ENCODE peak calls at places on chromosomes 5 and 9, in nine cellular contexts. Q is stomach, L is GM23338, O is adrenal gland, Z is pancreas, T is hepatocyte, A is OCI-LY7, Y is neural progenitor cell, B is heart right ventricle. K is an unnamed sample.
A peak's percentile ranks its signal among the peaks of the same experiment; 100 is the strongest.

GRCh38 chr9:135925496-135926133 is 18.3 kb upstream of the CAMSAP1 start:
- DNase-seq in Q (no peak), L (no peak), O (no peak), Z (no peak), T (no peak), A (no peak), Y (no peak), B (no peak), K (no peak)

GRCh38 chr9:75142208-75142607 is 53.9 kb downstream of the OSTF1 start:
- DNase-seq in Q (no peak), L (no peak), O (no peak), Z (no peak), T (no peak), A (no peak), Y (no peak), B (no peak), K (no peak)

GRCh38 chr9:2159521-2160417 is 144.6 kb downstream of the SMARCA2 start:
- DNase-seq in Q (no peak), L (peak; percentile 17), O (no peak), Z (no peak), T (no peak), A (peak; percentile 28), Y (no peak), B (no peak), K (no peak)

GRCh38 chr9:132639322-132639721 is 30.5 kb downstream of the DDX31 start:
- DNase-seq in Q (no peak), L (no peak), O (no peak), Z (no peak), T (no peak), A (no peak), Y (no peak), B (no peak), K (no peak)

GRCh38 chr5:137115152-137115551 is 384.0 kb downstream of the SPOCK1 start:
- DNase-seq in Q (no peak), L (no peak), O (no peak), Z (no peak), T (no peak), A (no peak), Y (no peak), B (no peak), K (no peak)

GRCh38 chr9:113912816-113913215 is 36.7 kb downstream of the ZNF618 start:
- DNase-seq in Q (no peak), L (no peak), O (peak; percentile 90), Z (no peak), T (peak; percentile 19), A (no peak), Y (no peak), B (no peak), K (no peak)

GRCh38 chr5:180353226-180353962 is at the start of gene GFPT2:
- DNase-seq in Q (peak; percentile 71), L (peak; percentile 94), O (peak; percentile 84), Z (peak; percentile 86), T (peak; percentile 88), A (peak; percentile 61), Y (peak; percentile 97), B (peak; percentile 70), K (peak; percentile 90)

GRCh38 chr5:40551706-40552557 is 127.8 kb upstream of the PTGER4 start:
- DNase-seq in Q (no peak), L (no peak), O (no peak), Z (no peak), T (peak; percentile 46), A (no peak), Y (no peak), B (no peak), K (no peak)

GRCh38 chr5:177317959-177318377 is 6.3 kb upstream of the MXD3 start:
- DNase-seq in Q (peak; percentile 87), L (peak; percentile 87), O (peak; percentile 92), Z (peak; percentile 82), T (peak; percentile 86), A (peak; percentile 82), Y (peak; percentile 78), B (peak; percentile 70), K (no peak)

GRCh38 chr9:79684711-79685575 is 113.2 kb downstream of the TLE4 start:
- DNase-seq in Q (no peak), L (no peak), O (no peak), Z (no peak), T (no peak), A (no peak), Y (no peak), B (no peak), K (no peak)

GRCh38 chr5:140840978-140841962 is at the start of gene PCDHA8:
- DNase-seq in Q (no peak), L (peak; percentile 88), O (no peak), Z (no peak), T (no peak), A (peak; percentile 35), Y (peak; percentile 15), B (no peak), K (no peak)

GRCh38 chr9:127676636-127677035 is 30.2 kb upstream of the CFAP157 start:
- DNase-seq in Q (no peak), L (no peak), O (no peak), Z (no peak), T (no peak), A (no peak), Y (no peak), B (no peak), K (no peak)

GRCh38 chr9:2663886-2664674 is 42.5 kb downstream of the VLDLR start:
- DNase-seq in Q (no peak), L (no peak), O (no peak), Z (no peak), T (no peak), A (no peak), Y (no peak), B (no peak), K (no peak)

GRCh38 chr5:9546973-9547947 is 1.4 kb upstream of the SEMA5A start:
- DNase-seq in Q (no peak), L (peak; percentile 63), O (no peak), Z (peak; percentile 48), T (peak; percentile 58), A (no peak), Y (peak; percentile 67), B (peak; percentile 18), K (no peak)

GRCh38 chr5:55919625-55920024 is 68.5 kb downstream of the IL31RA start:
- DNase-seq in Q (no peak), L (no peak), O (no peak), Z (no peak), T (no peak), A (no peak), Y (no peak), B (no peak), K (peak; percentile 33)

GRCh38 chr5:68049053-68049713 is 166.4 kb upstream of the PIK3R1 start:
- DNase-seq in Q (no peak), L (no peak), O (no peak), Z (no peak), T (no peak), A (no peak), Y (no peak), B (no peak), K (no peak)

DNA sequence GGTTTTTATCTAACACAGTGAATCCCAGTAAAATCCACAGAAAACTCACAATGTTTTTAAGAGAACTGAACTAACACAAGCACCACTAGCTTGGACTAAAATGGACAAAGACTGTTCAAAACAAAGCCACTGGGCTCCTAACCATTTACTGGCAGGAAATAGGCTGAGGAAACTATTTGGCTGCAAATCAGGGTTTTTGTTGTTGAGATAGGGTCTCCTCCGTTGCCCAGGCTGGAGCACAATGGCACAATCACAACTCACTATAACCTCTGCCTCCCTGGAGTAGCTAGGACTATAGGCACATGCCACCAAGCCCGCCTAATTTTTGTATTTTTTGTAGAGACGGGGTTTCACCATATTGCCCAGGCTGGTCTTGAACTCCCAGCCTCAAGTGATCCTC is 99.7 kb downstream of the THBS4 start:
- DNase-seq in Q (no peak), L (no peak), O (no peak), Z (no peak), T (no peak), A (no peak), Y (no peak), B (no peak), K (no peak)
- H3K27ac ChIP-seq in Q (peak overlapping the region; percentile 29), L (peak overlapping the region; percentile 78), O (peak overlapping the region; percentile 17), Z (no peak overlapping the region), T (no peak overlapping the region), A (no peak overlapping the region), Y (peak overlapping the region; percentile 68), B (no peak overlapping the region), K (no peak overlapping the region)

GRCh38 chr5:322942-323879 is 1.7 kb downstream of the AHRR start:
- DNase-seq in Q (no peak), L (peak; percentile 59), O (peak; percentile 50), Z (no peak), T (no peak), A (no peak), Y (no peak), B (no peak), K (no peak)

GRCh38 chr5:322281-322941 is 897 bp downstream of the AHRR start:
- DNase-seq in Q (no peak), L (peak; percentile 59), O (peak; percentile 51), Z (no peak), T (no peak), A (no peak), Y (no peak), B (no peak), K (no peak)

GRCh38 chr5:320524-321232 is 836 bp upstream of the AHRR start:
- DNase-seq in Q (no peak), L (peak; percentile 58), O (no peak), Z (no peak), T (no peak), A (no peak), Y (peak; percentile 50), B (no peak), K (no peak)

GRCh38 chr5:321726-322251 is 275 bp downstream of the AHRR start:
- DNase-seq in Q (no peak), L (peak; percentile 14), O (no peak), Z (no peak), T (no peak), A (no peak), Y (no peak), B (no peak), K (no peak)

GRCh38 chr5:321233-321725 is at the start of gene AHRR:
- DNase-seq in Q (peak; percentile 68), L (peak; percentile 80), O (peak; percentile 57), Z (no peak), T (peak; percentile 86), A (no peak), Y (peak; percentile 88), B (no peak), K (no peak)
- TF ChIP-seq CTCF in Q (no peak), L (peak; percentile 19), O (peak; percentile 48), Z (peak; percentile 17), T (peak; percentile 49), A (no peak), Y (peak; percentile 57), B (peak; percentile 45), K (peak; percentile 23)

DNA sequence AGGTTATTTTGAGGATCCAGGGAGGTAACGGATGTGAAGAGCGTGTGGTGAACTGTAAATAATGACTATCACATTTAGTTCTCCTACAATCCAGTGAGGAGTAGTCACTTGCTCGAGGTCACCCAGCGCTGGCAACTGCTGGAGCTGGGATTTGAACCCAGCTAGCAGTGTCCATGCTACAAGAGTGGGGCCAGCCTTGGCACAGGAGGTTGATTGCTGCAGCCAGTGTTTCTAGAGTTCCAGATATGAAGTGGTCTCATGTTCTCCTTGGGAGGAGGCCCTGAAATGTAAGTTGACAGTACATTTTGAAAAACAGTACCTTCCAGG is 765 bp downstream of the CCDC107 start:
- DNase-seq in Q (no peak), L (no peak), O (peak; percentile 80), Z (no peak), T (peak; percentile 37), A (no peak), Y (peak; percentile 47), B (no peak), K (no peak)
- H3K27ac ChIP-seq in Q (peak overlapping the region; percentile 98), L (peak overlapping the region; percentile 89), O (peak overlapping the region; percentile 97), Z (peak overlapping the region; percentile 94), T (peak overlapping the region; percentile 98), A (peak overlapping the region; percentile 84), Y (peak overlapping the region; percentile 97), B (peak overlapping the region; percentile 99), K (peak overlapping the region; percentile 99)

GRCh38 chr9:15513335-15513734 is 2.6 kb upstream of the PSIP1 start:
- DNase-seq in Q (no peak), L (peak; percentile 84), O (no peak), Z (no peak), T (no peak), A (peak; percentile 55), Y (peak; percentile 66), B (no peak), K (no peak)
- TF ChIP-seq CTCF in Q (no peak), L (peak; percentile 60), O (no peak), Z (no peak), T (no peak), A (peak; percentile 68), Y (peak; percentile 53), B (no peak), K (no peak)

K was measured in coronary artery.